ENCODE peak calls at places on chromosomes 12 and 14, in nine cellular contexts. L, J, O, A, M, R, U, I and E are unnamed samples.

GRCh38 chr12:42468341-42468821 is 121.2 kb downstream of the PRICKLE1 start:
- DNase-seq in L (no peak), J (no peak), O (no peak), A (peak; percentile 61), M (no peak), R (no peak), U (no peak), I (no peak), E (no peak)

GRCh38 chr14:79186523-79186922 is 1016.4 kb downstream of the NRXN3 start:
- DNase-seq in L (no peak), J (no peak), O (no peak), A (peak; percentile 7), M (no peak), R (no peak), U (peak; percentile 72), I (no peak), E (no peak)

GRCh38 chr14:104926619-104927431 is 2.1 kb downstream of the PLD4 start:
- DNase-seq in L (no peak), J (peak; percentile 32), O (no peak), A (no peak), M (no peak), R (no peak), U (no peak), I (no peak), E (no peak)

GRCh38 chr14:97602438-97603117 is 805.4 kb downstream of the VRK1 start:
- DNase-seq in L (no peak), J (peak; percentile 61), O (peak; percentile 71), A (no peak), M (no peak), R (no peak), U (no peak), I (no peak), E (no peak)

GRCh38 chr12:29428630-29429029 is 47.7 kb upstream of the ERGIC2 start:
- DNase-seq in L (no peak), J (no peak), O (no peak), A (peak; percentile 75), M (no peak), R (no peak), U (peak; percentile 63), I (no peak), E (no peak)

GRCh38 chr14:77077040-77077439 is 21.0 kb upstream of the CIPC start:
- DNase-seq in L (no peak), J (no peak), O (no peak), A (no peak), M (no peak), R (no peak), U (no peak), I (no peak), E (no peak)

GRCh38 chr14:21486640-21487087 is 9.7 kb downstream of the TOX4 start:
- DNase-seq in L (no peak), J (no peak), O (no peak), A (peak; percentile 62), M (no peak), R (no peak), U (peak; percentile 78), I (no peak), E (no peak)

GRCh38 chr14:99450266-99450665 is 30.4 kb downstream of the SETD3 start:
- DNase-seq in L (no peak), J (no peak), O (no peak), A (no peak), M (no peak), R (no peak), U (no peak), I (no peak), E (no peak)

GRCh38 chr14:64232944-64233343 is 61.2 kb downstream of the ESR2 start:
- DNase-seq in L (no peak), J (no peak), O (no peak), A (no peak), M (no peak), R (no peak), U (no peak), I (no peak), E (no peak)

GRCh38 chr14:100406505-100407131 is 83.5 kb downstream of the SLC25A47 start:
- DNase-seq in L (no peak), J (peak; percentile 22), O (peak; percentile 36), A (peak; percentile 45), M (peak; percentile 46), R (no peak), U (peak; percentile 40), I (no peak), E (no peak)